ENCODE peak calls at places on chromosomes 4 and X, in five cellular contexts. Q is osteoblast, B is tibial nerve, K is type B pancreatic cell, H is AG09319. N is an unnamed sample.
A peak's percentile ranks its signal among the peaks of the same experiment; 100 is the strongest.

GRCh38 chr4:25161599-25161960 is 1.3 kb upstream of the SEPSECS start:
- DNase-seq in Q (no peak), K (no peak), B (no peak), H (no peak), N (no peak)

GRCh38 chr4:140243345-140243753 is 89.4 kb upstream of the MAML3 start:
- DNase-seq in Q (no peak), K (no peak), B (no peak), H (no peak), N (no peak)

GRCh38 chr4:47839259-47839658 is 1.4 kb upstream of the CORIN start:
- DNase-seq in B (peak; percentile 13), Q (no peak), K (no peak), H (no peak), N (no peak)

GRCh38 chrX:53288173-53288572 is 6.8 kb upstream of the IQSEC2 start:
- DNase-seq in Q (no peak), K (no peak), B (no peak), H (no peak), N (no peak)

GRCh38 chr4:123609829-123610228 is 213.2 kb downstream of the SPRY1 start:
- DNase-seq in K (no peak), B (no peak), Q (no peak), H (no peak), N (no peak)

GRCh38 chr4:165512464-165512863 is 133.7 kb downstream of the CPE start:
- DNase-seq in B (no peak), K (no peak), H (no peak), Q (no peak), N (no peak)

GRCh38 chr4:17448689-17449088 is 63.2 kb downstream of the QDPR start:
- DNase-seq in Q (peak; percentile 55), B (no peak), K (no peak), H (no peak), N (no peak)

GRCh38 chrX:134520860-134521390 is 61.0 kb downstream of the HPRT1 start:
- DNase-seq in H (no peak), B (peak; percentile 11), K (no peak), Q (peak; percentile 84), N (no peak)

GRCh38 chrX:140507223-140507981 is 2.5 kb upstream of the SOX3 start:
- DNase-seq in Q (no peak), B (no peak), H (no peak), K (no peak), N (no peak)

GRCh38 chr4:40395908-40396806 is 61.0 kb downstream of the CHRNA9 start:
- DNase-seq in B (peak; percentile 31), H (peak; percentile 11), K (no peak), Q (no peak), N (no peak)

GRCh38 chr4:7651461-7651921 is 216.8 kb upstream of the PSAPL1 start:
- DNase-seq in K (no peak), Q (no peak), H (no peak), B (peak; percentile 59), N (no peak)

GRCh38 chr4:94390804-94391410 is 48.3 kb upstream of the HPGDS start:
- DNase-seq in K (no peak), B (peak; percentile 67), Q (no peak), H (no peak), N (no peak)

GRCh38 chrX:4762196-4762595 is 1048.7 kb upstream of the PRKX start:
- DNase-seq in Q (no peak), B (no peak), H (no peak), K (no peak), N (no peak)

GRCh38 chrX:83022020-83022419 is 486.1 kb upstream of the POU3F4 start:
- DNase-seq in K (no peak), Q (no peak), B (no peak), H (no peak), N (no peak)

GRCh38 chr4:112807083-112807482 is 170.1 kb downstream of the LARP7 start:
- DNase-seq in B (no peak), H (no peak), K (no peak), Q (peak; percentile 45), N (no peak)

GRCh38 chr4:169079942-169080827 is 70.1 kb upstream of the CBR4 start:
- DNase-seq in K (no peak), B (peak; percentile 69), Q (peak; percentile 61), H (peak; percentile 61), N (peak; percentile 22)

GRCh38 chrX:16319929-16320328 is 152.6 kb downstream of the MAGEB17 start:
- DNase-seq in K (no peak), B (no peak), H (no peak), Q (peak; percentile 59), N (no peak)

GRCh38 chr4:133982533-133983224 is 218.9 kb downstream of the PABPC4L start:
- DNase-seq in H (no peak), B (no peak), Q (no peak), K (no peak), N (no peak)

GRCh38 chr4:175034986-175035705 is 117.0 kb downstream of the ADAM29 start:
- DNase-seq in H (no peak), Q (no peak), B (no peak), K (no peak), N (no peak)

GRCh38 chrX:150846130-150846529 is 52.3 kb downstream of the CD99L2 start:
- DNase-seq in H (no peak), B (no peak), Q (no peak), K (no peak), N (no peak)

GRCh38 chrX:73977542-73978169 is 326.3 kb upstream of the ZCCHC13 start:
- DNase-seq in H (no peak), K (no peak), B (no peak), Q (no peak), N (no peak)

GRCh38 chr4:78634011-78634664 is 82.6 kb downstream of the ANXA3 start:
- DNase-seq in Q (no peak), K (no peak), B (peak; percentile 25), H (no peak), N (no peak)

GRCh38 chrX:119235872-119236598 is at the start of gene PGRMC1:
- DNase-seq in B (peak; percentile 72), Q (peak; percentile 91), H (peak; percentile 54), K (peak; percentile 84), N (peak; percentile 63)

GRCh38 chr4:37068580-37068979 is 176.0 kb upstream of the NWD2 start:
- DNase-seq in H (no peak), B (no peak), Q (no peak), K (no peak), N (no peak)
- TF ChIP-seq CTCF in H (no peak), B (no peak), Q (no peak), K (peak; percentile 25), N (no peak)

DNA sequence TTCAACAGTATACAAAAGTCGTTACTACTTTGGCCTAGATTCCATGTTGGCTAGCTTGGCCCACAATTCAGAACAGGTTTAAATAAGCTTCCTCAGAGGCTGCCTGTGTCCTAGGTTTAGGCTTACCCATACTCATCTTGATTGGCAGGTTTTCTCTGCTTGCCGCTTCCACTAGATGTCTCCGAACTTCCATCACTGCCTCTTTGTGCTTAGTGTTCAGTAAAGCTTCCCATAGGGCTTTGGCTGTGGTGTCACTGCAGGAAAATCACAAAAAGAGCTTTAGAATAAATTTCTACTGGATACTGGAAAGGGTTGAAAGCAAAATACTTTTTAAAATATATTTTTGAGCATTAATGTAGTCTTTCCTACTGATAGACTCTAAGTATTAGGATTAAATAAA is 52.4 kb downstream of the SCFD2 start:
- DNase-seq in Q (peak; percentile 61), K (no peak), H (no peak), B (no peak), N (no peak)
- TF ChIP-seq CTCF in Q (peak; percentile 40), K (peak; percentile 26), H (no peak), B (no peak), N (no peak)

GRCh38 chrX:112043997-112044396 is 38.6 kb downstream of the TRPC5 start:
- DNase-seq in B (no peak), H (no peak), Q (no peak), K (no peak), N (no peak)
- TF ChIP-seq CTCF in B (no peak), H (no peak), Q (no peak), K (peak; percentile 75), N (no peak)

GRCh38 chrX:48539345-48540014 is at the start of gene TBC1D25:
- DNase-seq in B (peak; percentile 93), Q (peak; percentile 93), K (peak; percentile 94), H (peak; percentile 91), N (peak; percentile 91)
- TF ChIP-seq CTCF in B (peak; percentile 65), Q (peak; percentile 29), K (peak; percentile 53), H (peak; percentile 30), N (peak; percentile 33)

GRCh38 chr4:70508801-70509200 is 9.6 kb upstream of the AMTN start:
- DNase-seq in K (no peak), B (no peak), Q (no peak), H (no peak), N (no peak)
- TF ChIP-seq CTCF in K (no peak), B (no peak), Q (no peak), H (no peak), N (no peak)

GRCh38 chrX:109839694-109840358 is 106.8 kb upstream of the ACSL4 start:
- DNase-seq in K (no peak), B (no peak), H (no peak), Q (no peak), N (no peak)
- TF ChIP-seq CTCF in K (peak; percentile 57), B (no peak), H (peak; percentile 4), Q (no peak), N (no peak)

N was measured in natural killer cell.